ENCODE peak calls at places on chromosomes 11 and 22, in five cellular contexts. One of them, this sample, is unnamed.

GRCh38 chr22:43008921-43009320 is 6.0 kb downstream of the PACSIN2 start:
- DNase-seq in spleen: no peak
- DNase-seq in fibroblast of lung: no peak
- DNase-seq in activated CD8-positive, alpha-beta T cell treated with anti-CD3 and anti-CD28 coated beads for 36 hours: no peak
- DNase-seq in cardiac fibroblast: no peak
- DNase-seq in this sample: no peak

GRCh38 chr11:8309862-8310261 is 46.2 kb upstream of the LMO1 start:
- DNase-seq in spleen: no peak
- DNase-seq in fibroblast of lung: no peak
- DNase-seq in activated CD8-positive, alpha-beta T cell treated with anti-CD3 and anti-CD28 coated beads for 36 hours: no peak
- DNase-seq in cardiac fibroblast: no peak
- DNase-seq in this sample: peak

GRCh38 chr11:113410414-113411135 is 23.0 kb downstream of the ANKK1 start:
- DNase-seq in spleen: peak
- DNase-seq in fibroblast of lung: no peak
- DNase-seq in activated CD8-positive, alpha-beta T cell treated with anti-CD3 and anti-CD28 coated beads for 36 hours: no peak
- DNase-seq in cardiac fibroblast: no peak
- DNase-seq in this sample: no peak

GRCh38 chr22:25202290-25202921 is 2.7 kb downstream of the CRYBB3 start:
- DNase-seq in spleen: no peak
- DNase-seq in fibroblast of lung: peak
- DNase-seq in activated CD8-positive, alpha-beta T cell treated with anti-CD3 and anti-CD28 coated beads for 36 hours: peak
- DNase-seq in cardiac fibroblast: peak
- DNase-seq in this sample: peak

GRCh38 chr11:31628111-31628510 is 118.5 kb downstream of the ELP4 start:
- DNase-seq in spleen: no peak
- DNase-seq in fibroblast of lung: no peak
- DNase-seq in activated CD8-positive, alpha-beta T cell treated with anti-CD3 and anti-CD28 coated beads for 36 hours: no peak
- DNase-seq in cardiac fibroblast: no peak
- DNase-seq in this sample: no peak

GRCh38 chr22:29205598-29206371 is at the start of gene EMID1:
- DNase-seq in spleen: peak
- DNase-seq in fibroblast of lung: no peak
- DNase-seq in activated CD8-positive, alpha-beta T cell treated with anti-CD3 and anti-CD28 coated beads for 36 hours: peak
- DNase-seq in cardiac fibroblast: peak
- DNase-seq in this sample: peak

GRCh38 chr11:20397281-20397680 is 9.8 kb downstream of the PRMT3 start:
- DNase-seq in spleen: no peak
- DNase-seq in fibroblast of lung: peak
- DNase-seq in activated CD8-positive, alpha-beta T cell treated with anti-CD3 and anti-CD28 coated beads for 36 hours: peak
- DNase-seq in cardiac fibroblast: peak
- DNase-seq in this sample: peak

GRCh38 chr11:86579406-86579731 is 93.0 kb downstream of the ME3 start:
- DNase-seq in spleen: no peak
- DNase-seq in fibroblast of lung: no peak
- DNase-seq in activated CD8-positive, alpha-beta T cell treated with anti-CD3 and anti-CD28 coated beads for 36 hours: no peak
- DNase-seq in cardiac fibroblast: no peak
- DNase-seq in this sample: no peak

GRCh38 chr11:125071408-125071807 is 8.3 kb downstream of the SLC37A2 start:
- DNase-seq in spleen: peak
- DNase-seq in fibroblast of lung: no peak
- DNase-seq in activated CD8-positive, alpha-beta T cell treated with anti-CD3 and anti-CD28 coated beads for 36 hours: no peak
- DNase-seq in cardiac fibroblast: no peak
- DNase-seq in this sample: no peak

DNA sequence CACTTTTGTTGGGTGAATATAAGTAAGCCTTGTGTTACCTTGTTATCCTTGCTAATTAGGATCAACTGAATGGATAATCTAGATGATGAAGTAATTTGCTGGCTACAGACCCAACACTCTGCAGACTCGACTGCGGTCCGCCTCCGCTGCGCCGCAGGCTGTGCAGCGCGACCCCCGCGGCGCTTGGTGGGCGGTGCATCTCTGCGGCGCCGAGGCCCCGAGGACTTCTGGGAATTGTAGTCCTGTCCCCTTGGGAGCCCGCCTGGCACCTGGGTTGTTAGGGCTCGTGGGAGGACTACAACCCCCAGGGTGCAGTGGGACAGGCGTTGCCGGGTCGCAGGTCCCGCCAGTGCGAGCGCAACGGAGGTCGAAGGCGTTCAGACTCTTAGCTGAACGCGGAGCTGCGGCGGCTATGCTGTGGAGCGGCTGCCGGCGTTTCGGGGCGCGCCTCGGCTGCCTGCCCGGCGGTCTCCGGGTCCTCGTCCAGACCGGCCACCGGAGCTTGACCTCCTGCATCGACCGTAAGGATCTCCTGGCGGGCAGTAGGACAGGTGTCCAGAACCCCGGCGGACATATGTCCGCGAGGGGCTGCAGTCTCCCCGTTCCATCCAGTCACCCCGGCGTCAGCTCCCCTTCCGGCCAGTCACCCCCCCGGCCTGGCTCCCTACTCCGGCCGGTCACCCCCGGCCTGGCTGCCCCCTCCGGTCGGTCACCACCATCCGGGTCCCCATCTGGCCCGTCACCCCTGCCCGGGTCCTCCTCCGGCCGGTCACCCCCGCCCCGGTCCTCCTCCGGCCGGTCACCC is at the start of the genes ACAD8 and THYN1:
- DNase-seq in spleen: peak
- DNase-seq in fibroblast of lung: peak
- DNase-seq in activated CD8-positive, alpha-beta T cell treated with anti-CD3 and anti-CD28 coated beads for 36 hours: peak
- DNase-seq in cardiac fibroblast: peak
- DNase-seq in this sample: peak
- TF ChIP-seq CTCF in spleen: peak
- TF ChIP-seq CTCF in fibroblast of lung: peak
- TF ChIP-seq CTCF in activated CD8-positive, alpha-beta T cell treated with anti-CD3 and anti-CD28 coated beads for 36 hours: no peak
- TF ChIP-seq CTCF in cardiac fibroblast: no peak
- TF ChIP-seq CTCF in this sample: no peak

DNA sequence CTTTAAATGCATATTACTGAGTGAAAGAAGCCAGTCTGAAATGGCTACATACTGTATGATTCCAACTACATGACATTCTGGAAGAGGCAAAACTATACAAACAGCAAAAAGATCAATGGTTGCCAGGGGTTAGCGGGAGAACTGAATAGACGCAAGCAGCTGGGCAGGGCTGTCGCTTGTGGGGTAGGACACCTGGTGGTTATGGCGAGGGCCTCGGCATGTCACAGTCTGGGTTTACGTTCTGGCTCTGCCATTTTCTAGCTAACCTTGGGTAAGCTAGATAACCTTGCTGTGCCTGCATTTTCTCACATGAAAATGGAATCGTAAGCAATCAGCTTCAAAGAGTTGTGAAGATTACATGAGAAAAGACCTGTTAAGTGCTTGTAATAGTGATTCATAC is 55.2 kb upstream of the SYT13 start:
- DNase-seq in spleen: no peak
- DNase-seq in fibroblast of lung: no peak
- DNase-seq in activated CD8-positive, alpha-beta T cell treated with anti-CD3 and anti-CD28 coated beads for 36 hours: no peak
- DNase-seq in cardiac fibroblast: no peak
- DNase-seq in this sample: no peak
- TF ChIP-seq CTCF in spleen: no peak
- TF ChIP-seq CTCF in fibroblast of lung: no peak
- TF ChIP-seq CTCF in activated CD8-positive, alpha-beta T cell treated with anti-CD3 and anti-CD28 coated beads for 36 hours: no peak
- TF ChIP-seq CTCF in cardiac fibroblast: no peak
- TF ChIP-seq CTCF in this sample: no peak

GRCh38 chr22:50399751-50400331 is 56.7 kb downstream of the PPP6R2 start:
- DNase-seq in spleen: peak
- DNase-seq in fibroblast of lung: no peak
- DNase-seq in activated CD8-positive, alpha-beta T cell treated with anti-CD3 and anti-CD28 coated beads for 36 hours: peak
- DNase-seq in cardiac fibroblast: peak
- DNase-seq in this sample: peak
- TF ChIP-seq CTCF in spleen: peak
- TF ChIP-seq CTCF in fibroblast of lung: peak
- TF ChIP-seq CTCF in activated CD8-positive, alpha-beta T cell treated with anti-CD3 and anti-CD28 coated beads for 36 hours: peak
- TF ChIP-seq CTCF in cardiac fibroblast: peak
- TF ChIP-seq CTCF in this sample: no peak

DNA sequence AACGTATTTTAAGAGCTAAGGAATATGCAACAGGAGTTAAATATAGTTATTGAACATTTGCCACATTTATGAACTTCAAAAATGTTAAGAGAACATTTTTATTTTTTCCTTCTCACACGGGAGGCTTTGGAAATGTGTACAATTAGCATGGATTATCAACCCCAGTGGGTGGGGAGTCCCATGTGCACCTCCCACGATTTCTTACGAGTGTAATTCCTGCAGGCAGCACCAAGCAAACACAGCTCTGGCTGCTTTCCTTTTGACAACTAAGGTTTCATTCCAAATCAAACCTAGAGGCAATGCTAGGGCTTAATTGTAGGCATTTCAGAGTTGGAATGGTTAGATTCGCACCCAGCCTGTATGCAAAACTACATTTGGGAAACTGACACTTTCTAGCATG is 460.9 kb downstream of the METTL15 start:
- DNase-seq in spleen: no peak
- DNase-seq in fibroblast of lung: no peak
- DNase-seq in activated CD8-positive, alpha-beta T cell treated with anti-CD3 and anti-CD28 coated beads for 36 hours: no peak
- DNase-seq in cardiac fibroblast: no peak
- DNase-seq in this sample: no peak
- TF ChIP-seq CTCF in spleen: no peak
- TF ChIP-seq CTCF in fibroblast of lung: no peak
- TF ChIP-seq CTCF in activated CD8-positive, alpha-beta T cell treated with anti-CD3 and anti-CD28 coated beads for 36 hours: no peak
- TF ChIP-seq CTCF in cardiac fibroblast: no peak
- TF ChIP-seq CTCF in this sample: no peak

DNA sequence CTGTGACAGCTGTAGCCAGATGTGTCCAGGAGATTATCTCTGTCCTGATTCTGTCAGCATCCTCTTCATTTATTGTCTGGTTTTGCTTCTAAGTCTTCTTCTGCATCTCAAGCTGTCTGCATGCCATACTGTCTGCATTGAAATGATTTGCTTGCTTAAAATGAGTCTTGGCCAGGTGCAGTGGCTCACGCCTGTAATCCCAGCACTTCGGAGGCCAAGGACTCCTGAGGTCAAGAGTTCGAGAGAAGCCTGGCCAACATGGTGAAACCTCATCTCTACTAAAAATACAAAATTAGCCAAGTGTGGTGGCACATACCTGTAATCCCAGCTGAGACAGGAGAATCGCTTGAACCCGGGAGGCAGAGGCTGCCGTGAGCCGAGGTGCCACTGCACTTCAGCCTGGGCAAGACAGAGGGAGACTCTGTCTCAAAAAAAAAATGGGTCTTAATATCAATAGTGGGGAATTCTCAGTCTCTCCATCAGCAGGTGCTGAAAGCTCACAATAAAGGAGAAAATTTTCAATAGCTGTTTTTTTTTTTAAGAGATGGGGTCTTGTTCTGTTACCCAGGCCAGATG is 39.2 kb upstream of the AMPD3 start:
- DNase-seq in spleen: no peak
- DNase-seq in fibroblast of lung: no peak
- DNase-seq in activated CD8-positive, alpha-beta T cell treated with anti-CD3 and anti-CD28 coated beads for 36 hours: no peak
- DNase-seq in cardiac fibroblast: no peak
- DNase-seq in this sample: no peak
- TF ChIP-seq CTCF in spleen: no peak
- TF ChIP-seq CTCF in fibroblast of lung: no peak
- TF ChIP-seq CTCF in activated CD8-positive, alpha-beta T cell treated with anti-CD3 and anti-CD28 coated beads for 36 hours: no peak
- TF ChIP-seq CTCF in cardiac fibroblast: peak
- TF ChIP-seq CTCF in this sample: no peak

GRCh38 chr22:18068381-18068988 is 9.3 kb upstream of the PEX26 start:
- DNase-seq in spleen: no peak
- DNase-seq in fibroblast of lung: peak
- DNase-seq in activated CD8-positive, alpha-beta T cell treated with anti-CD3 and anti-CD28 coated beads for 36 hours: no peak
- DNase-seq in cardiac fibroblast: peak
- DNase-seq in this sample: no peak

GRCh38 chr22:18071968-18072310 is 5.9 kb upstream of the PEX26 start:
- DNase-seq in spleen: peak
- DNase-seq in fibroblast of lung: no peak
- DNase-seq in activated CD8-positive, alpha-beta T cell treated with anti-CD3 and anti-CD28 coated beads for 36 hours: no peak
- DNase-seq in cardiac fibroblast: no peak
- DNase-seq in this sample: no peak

GRCh38 chr22:18070041-18070440 is 7.7 kb upstream of the PEX26 start:
- DNase-seq in spleen: no peak
- DNase-seq in fibroblast of lung: no peak
- DNase-seq in activated CD8-positive, alpha-beta T cell treated with anti-CD3 and anti-CD28 coated beads for 36 hours: no peak
- DNase-seq in cardiac fibroblast: no peak
- DNase-seq in this sample: no peak

GRCh38 chr22:18068991-18069390 is 8.8 kb upstream of the PEX26 start:
- DNase-seq in spleen: no peak
- DNase-seq in fibroblast of lung: no peak
- DNase-seq in activated CD8-positive, alpha-beta T cell treated with anti-CD3 and anti-CD28 coated beads for 36 hours: no peak
- DNase-seq in cardiac fibroblast: no peak
- DNase-seq in this sample: no peak

GRCh38 chr22:18070556-18071306 is 7.1 kb upstream of the PEX26 start:
- DNase-seq in spleen: peak
- DNase-seq in fibroblast of lung: no peak
- DNase-seq in activated CD8-positive, alpha-beta T cell treated with anti-CD3 and anti-CD28 coated beads for 36 hours: peak
- DNase-seq in cardiac fibroblast: no peak
- DNase-seq in this sample: no peak
- TF ChIP-seq CTCF in spleen: no peak
- TF ChIP-seq CTCF in fibroblast of lung: peak
- TF ChIP-seq CTCF in activated CD8-positive, alpha-beta T cell treated with anti-CD3 and anti-CD28 coated beads for 36 hours: peak
- TF ChIP-seq CTCF in cardiac fibroblast: peak
- TF ChIP-seq CTCF in this sample: no peak

GRCh38 chr11:5452712-5453111 is 3.6 kb downstream of the OR51I2 start:
- DNase-seq in spleen: no peak
- DNase-seq in fibroblast of lung: no peak
- DNase-seq in activated CD8-positive, alpha-beta T cell treated with anti-CD3 and anti-CD28 coated beads for 36 hours: no peak
- DNase-seq in cardiac fibroblast: no peak
- DNase-seq in this sample: no peak
- TF ChIP-seq CTCF in spleen: no peak
- TF ChIP-seq CTCF in fibroblast of lung: no peak
- TF ChIP-seq CTCF in activated CD8-positive, alpha-beta T cell treated with anti-CD3 and anti-CD28 coated beads for 36 hours: no peak
- TF ChIP-seq CTCF in cardiac fibroblast: no peak
- TF ChIP-seq CTCF in this sample: no peak

GRCh38 chr11:45379162-45379863 is 93.2 kb upstream of the SYT13 start:
- DNase-seq in spleen: peak
- DNase-seq in fibroblast of lung: no peak
- DNase-seq in activated CD8-positive, alpha-beta T cell treated with anti-CD3 and anti-CD28 coated beads for 36 hours: no peak
- DNase-seq in cardiac fibroblast: no peak
- DNase-seq in this sample: no peak

GRCh38 chr11:45383229-45383628 is 97.1 kb upstream of the SYT13 start:
- DNase-seq in spleen: peak
- DNase-seq in fibroblast of lung: peak
- DNase-seq in activated CD8-positive, alpha-beta T cell treated with anti-CD3 and anti-CD28 coated beads for 36 hours: no peak
- DNase-seq in cardiac fibroblast: peak
- DNase-seq in this sample: no peak

GRCh38 chr11:45384016-45384415 is 97.9 kb upstream of the SYT13 start:
- DNase-seq in spleen: no peak
- DNase-seq in fibroblast of lung: no peak
- DNase-seq in activated CD8-positive, alpha-beta T cell treated with anti-CD3 and anti-CD28 coated beads for 36 hours: no peak
- DNase-seq in cardiac fibroblast: no peak
- DNase-seq in this sample: no peak

GRCh38 chr11:45384711-45385241 is 98.6 kb upstream of the SYT13 start:
- DNase-seq in spleen: peak
- DNase-seq in fibroblast of lung: no peak
- DNase-seq in activated CD8-positive, alpha-beta T cell treated with anti-CD3 and anti-CD28 coated beads for 36 hours: no peak
- DNase-seq in cardiac fibroblast: no peak
- DNase-seq in this sample: no peak

DNA sequence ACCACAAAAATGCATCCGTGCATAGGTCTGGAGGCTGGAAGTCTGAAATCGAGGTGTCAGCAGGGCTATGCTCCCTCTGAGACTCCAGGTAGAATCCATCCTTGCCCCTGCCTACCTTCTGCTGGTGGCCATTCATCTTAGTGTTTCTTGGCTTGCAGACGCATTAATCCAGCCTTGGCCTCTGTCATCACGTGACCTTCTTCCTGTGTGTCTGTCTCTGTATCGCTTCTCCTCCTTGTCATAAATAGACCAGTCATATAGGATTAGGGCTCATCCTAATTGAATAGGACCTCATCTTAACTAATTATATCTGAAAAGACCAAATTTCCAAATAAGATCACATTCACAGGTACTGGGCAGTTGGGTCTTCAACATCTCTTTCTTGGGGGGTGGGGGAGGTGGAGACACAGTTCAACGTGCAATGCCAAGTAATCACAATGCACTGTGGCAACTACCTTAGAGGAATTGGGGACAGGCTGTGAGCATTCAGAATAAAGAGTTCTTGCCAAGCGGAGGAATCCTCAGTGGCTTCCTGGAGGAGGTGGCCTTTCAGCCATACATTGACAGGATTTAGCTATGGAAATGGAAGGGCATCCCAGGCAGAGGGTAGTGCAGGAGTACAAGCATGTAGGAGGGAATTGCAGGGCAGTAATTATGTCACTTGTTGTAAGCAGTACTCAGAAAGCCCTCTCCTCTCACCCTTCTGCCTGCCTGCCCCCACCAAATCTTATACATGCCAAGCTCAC is 96.2 kb upstream of the SYT13 start:
- DNase-seq in spleen: no peak
- DNase-seq in fibroblast of lung: no peak
- DNase-seq in activated CD8-positive, alpha-beta T cell treated with anti-CD3 and anti-CD28 coated beads for 36 hours: no peak
- DNase-seq in cardiac fibroblast: no peak
- DNase-seq in this sample: no peak
- TF ChIP-seq CTCF in spleen: no peak
- TF ChIP-seq CTCF in fibroblast of lung: no peak
- TF ChIP-seq CTCF in activated CD8-positive, alpha-beta T cell treated with anti-CD3 and anti-CD28 coated beads for 36 hours: no peak
- TF ChIP-seq CTCF in cardiac fibroblast: no peak
- TF ChIP-seq CTCF in this sample: no peak

This sample was measured in Calu3.